ENCODE peak calls at places on chromosomes 4 and X, in five cellular contexts. One of them, this sample, is unnamed.

GRCh38 chr4:5098176-5098575 is 46.9 kb downstream of the STK32B start:
- DNase-seq in EL: peak
- DNase-seq in HS-5: no peak
- DNase-seq in WTC11: no peak
- DNase-seq in NCI-H82: no peak
- DNase-seq in this sample: no peak

GRCh38 chr4:970046-970745 is 3.2 kb downstream of the DGKQ start:
- DNase-seq in EL: no peak
- DNase-seq in HS-5: no peak
- DNase-seq in NCI-H82: no peak
- DNase-seq in WTC11: no peak
- DNase-seq in this sample: no peak

GRCh38 chr4:76687730-76688441 is 210.1 kb downstream of the SOWAHB start:
- DNase-seq in HS-5: no peak
- DNase-seq in WTC11: no peak
- DNase-seq in EL: no peak
- DNase-seq in NCI-H82: peak
- DNase-seq in this sample: no peak

GRCh38 chrX:132270699-132271098 is 51.5 kb upstream of the RAP2C start:
- DNase-seq in WTC11: no peak
- DNase-seq in EL: peak
- DNase-seq in HS-5: peak
- DNase-seq in NCI-H82: no peak
- DNase-seq in this sample: peak

GRCh38 chr4:1872918-1873269 is 1.7 kb downstream of the NSD2 start:
- DNase-seq in EL: peak
- DNase-seq in WTC11: no peak
- DNase-seq in NCI-H82: no peak
- DNase-seq in HS-5: peak
- DNase-seq in this sample: peak

GRCh38 chrX:12138366-12139313 is at the start of gene FRMPD4:
- DNase-seq in EL: peak
- DNase-seq in NCI-H82: peak
- DNase-seq in HS-5: no peak
- DNase-seq in WTC11: peak
- DNase-seq in this sample: no peak

GRCh38 chr4:174352405-174352804 is 68.7 kb downstream of the CEP44 start:
- DNase-seq in NCI-H82: no peak
- DNase-seq in EL: no peak
- DNase-seq in WTC11: no peak
- DNase-seq in HS-5: no peak
- DNase-seq in this sample: no peak

GRCh38 chr4:109754093-109754857 is 24.4 kb upstream of the PLA2G12A start:
- DNase-seq in HS-5: no peak
- DNase-seq in EL: no peak
- DNase-seq in WTC11: no peak
- DNase-seq in NCI-H82: no peak
- DNase-seq in this sample: no peak

GRCh38 chrX:18449271-18449670 is 23.9 kb downstream of the CDKL5 start:
- DNase-seq in NCI-H82: no peak
- DNase-seq in HS-5: no peak
- DNase-seq in EL: no peak
- DNase-seq in WTC11: no peak
- DNase-seq in this sample: no peak

GRCh38 chr4:78650106-78651021 is 98.8 kb downstream of the ANXA3 start:
- DNase-seq in NCI-H82: no peak
- DNase-seq in WTC11: no peak
- DNase-seq in HS-5: peak
- DNase-seq in EL: peak
- DNase-seq in this sample: peak

GRCh38 chr4:159317203-159317602 is 214.3 kb downstream of the RAPGEF2 start:
- DNase-seq in HS-5: no peak
- DNase-seq in EL: no peak
- DNase-seq in NCI-H82: no peak
- DNase-seq in WTC11: no peak
- DNase-seq in this sample: no peak

GRCh38 chrX:15737188-15737956 is 698 bp upstream of the CA5B start:
- DNase-seq in WTC11: no peak
- DNase-seq in NCI-H82: no peak
- DNase-seq in EL: no peak
- DNase-seq in HS-5: no peak
- DNase-seq in this sample: no peak

GRCh38 chr4:118799235-118799932 is 36.5 kb downstream of the SEC24D start:
- DNase-seq in HS-5: no peak
- DNase-seq in NCI-H82: no peak
- DNase-seq in WTC11: no peak
- DNase-seq in EL: no peak
- DNase-seq in this sample: no peak

GRCh38 chr4:80184053-80184790 is 13.1 kb upstream of the PRDM8 start:
- DNase-seq in NCI-H82: peak
- DNase-seq in EL: peak
- DNase-seq in HS-5: peak
- DNase-seq in WTC11: peak
- DNase-seq in this sample: no peak

GRCh38 chr4:20532871-20533870 is 167.1 kb upstream of the PACRGL start:
- DNase-seq in NCI-H82: no peak
- DNase-seq in WTC11: no peak
- DNase-seq in HS-5: peak
- DNase-seq in EL: peak
- DNase-seq in this sample: no peak

GRCh38 chrX:47577424-47577823 is 4.8 kb upstream of the TIMP1 start:
- DNase-seq in HS-5: no peak
- DNase-seq in NCI-H82: no peak
- DNase-seq in WTC11: no peak
- DNase-seq in EL: no peak
- DNase-seq in this sample: no peak